ENCODE peak calls at places on chromosomes 2 and 18, in six cellular contexts. U, I, N, H, L and F are unnamed samples.

GRCh38 chr2:135874966-135875365 is 1.3 kb downstream of the MCM6 start:
- DNase-seq in L (no peak), N (no peak), U (no peak), I (no peak), H (no peak), F (no peak)

GRCh38 chr2:218218409-218219185 is 1.6 kb downstream of the ARPC2 start:
- DNase-seq in N (peak; percentile 77), L (no peak), H (no peak), U (no peak), I (no peak), F (no peak)

GRCh38 chr2:60058781-60059180 is 494.7 kb downstream of the BCL11A start:
- DNase-seq in L (no peak), H (no peak), U (no peak), N (peak; percentile 57), I (no peak), F (no peak)

GRCh38 chr2:60297296-60298010 is 256.0 kb downstream of the BCL11A start:
- DNase-seq in N (no peak), H (peak; percentile 37), U (no peak), I (peak; percentile 78), L (no peak), F (peak; percentile 88)

GRCh38 chr18:12862467-12862866 is 21.6 kb downstream of the PTPN2 start:
- DNase-seq in H (peak; percentile 76), I (no peak), U (no peak), L (no peak), N (peak; percentile 37), F (peak; percentile 95)

GRCh38 chr18:2656237-2657042 is 914 bp downstream of the SMCHD1 start:
- DNase-seq in H (peak; percentile 59), N (peak; percentile 55), I (peak; percentile 72), U (peak; percentile 65), L (peak; percentile 52), F (peak; percentile 41)

GRCh38 chr18:34929336-34929780 is 111.9 kb upstream of the MAPRE2 start:
- DNase-seq in I (no peak), N (no peak), H (no peak), U (no peak), L (no peak), F (no peak)

GRCh38 chr18:45540146-45540545 is 75.1 kb upstream of the SLC14A2 start:
- DNase-seq in I (no peak), H (no peak), L (no peak), U (no peak), N (no peak), F (peak; percentile 52)

GRCh38 chr2:129732630-129733026 is 246.8 kb upstream of the RAB6C start:
- DNase-seq in H (no peak), U (no peak), L (no peak), N (no peak), I (no peak), F (no peak)

GRCh38 chr2:240431276-240431662 is 4.2 kb upstream of the GPC1 start:
- DNase-seq in H (no peak), L (no peak), N (no peak), U (no peak), I (no peak), F (peak; percentile 22)

GRCh38 chr2:206396216-206396615 is 47.1 kb upstream of the ADAM23 start:
- DNase-seq in N (no peak), I (no peak), L (no peak), H (no peak), U (no peak), F (no peak)

GRCh38 chr2:205708231-205708631 is 25.9 kb downstream of the NRP2 start:
- DNase-seq in H (no peak), L (no peak), I (no peak), N (no peak), U (no peak), F (no peak)

GRCh38 chr18:13456736-13457271 is 238.2 kb downstream of the LDLRAD4 start:
- DNase-seq in L (no peak), I (no peak), U (no peak), H (no peak), N (no peak), F (peak; percentile 4)

GRCh38 chr2:228102949-228103348 is 78.5 kb downstream of the SPHKAP start:
- DNase-seq in U (no peak), N (no peak), I (no peak), L (no peak), H (no peak), F (no peak)

GRCh38 chr18:50453014-50453680 is 78.3 kb downstream of the SKA1 start:
- DNase-seq in I (no peak), L (no peak), U (no peak), H (no peak), N (no peak), F (no peak)

GRCh38 chr2:31256611-31257382 is 22.8 kb downstream of the EHD3 start:
- DNase-seq in N (peak; percentile 61), U (no peak), H (peak; percentile 34), I (no peak), L (no peak), F (no peak)

GRCh38 chr2:214699236-214699635 is 110.2 kb downstream of the BARD1 start:
- DNase-seq in N (no peak), L (no peak), H (no peak), U (no peak), I (no peak), F (no peak)

GRCh38 chr18:76493213-76494107 is 1.6 kb downstream of the ZNF516 start:
- DNase-seq in N (peak; percentile 34), H (peak; percentile 68), I (peak; percentile 60), U (peak; percentile 69), L (no peak), F (peak; percentile 64)

GRCh38 chr2:43154685-43155084 is 71.7 kb downstream of the ZFP36L2 start:
- DNase-seq in H (no peak), I (peak; percentile 69), N (no peak), U (no peak), L (no peak), F (no peak)
- H3K4me1 ChIP-seq in H (peaks cover 9% of the 10 kb centered on the region), I (peaks cover 29% of the 10 kb centered on the region), N (peaks cover 9% of the 10 kb centered on the region), U (peaks cover 21% of the 10 kb centered on the region), L (peaks cover 29% of the 10 kb centered on the region), F (no peaks in the 10 kb centered on the region)

DNA sequence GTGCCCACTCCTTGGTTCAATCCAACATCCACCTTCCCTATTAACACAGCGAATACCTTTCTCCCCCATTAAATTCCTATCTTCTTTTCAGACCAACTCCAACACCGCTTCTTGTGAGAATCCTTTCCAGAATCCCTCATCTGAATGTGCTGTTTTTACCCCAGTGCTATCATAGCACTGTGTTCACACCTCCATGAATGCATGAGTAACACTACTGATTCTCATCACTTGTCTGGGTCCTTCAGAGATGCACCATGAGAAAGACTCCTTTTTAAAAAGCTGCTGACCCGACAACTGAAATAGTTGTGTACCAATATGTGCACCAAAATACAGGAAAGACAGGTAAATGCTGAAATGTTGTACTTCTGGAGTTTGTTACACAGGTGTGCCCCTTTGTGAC is 18.8 kb downstream of the MGAT4A start:
- DNase-seq in L (no peak), U (no peak), H (no peak), I (no peak), N (no peak), F (no peak)
- H3K4me1 ChIP-seq in L (peaks cover 63% of the 10 kb centered on the region), U (peaks cover 11% of the 10 kb centered on the region), H (no peaks in the 10 kb centered on the region), I (no peaks in the 10 kb centered on the region), N (peaks cover 17% of the 10 kb centered on the region), F (no peaks in the 10 kb centered on the region)

GRCh38 chr2:113889471-113890252 is at the start of gene ACTR3:
- DNase-seq in N (peak; percentile 99), U (peak; percentile 98), I (peak; percentile 99), L (peak; percentile 97), H (peak; percentile 99), F (peak; percentile 98)

GRCh38 chr2:113892004-113892740 is 2.3 kb downstream of the ACTR3 start:
- DNase-seq in N (no peak), U (no peak), I (no peak), L (no peak), H (no peak), F (no peak)

GRCh38 chr2:113891265-113891959 is 1.5 kb downstream of the ACTR3 start:
- DNase-seq in L (no peak), I (no peak), N (no peak), U (no peak), H (no peak), F (no peak)

GRCh38 chr2:113888641-113889470 is 1.0 kb upstream of the ACTR3 start:
- DNase-seq in H (no peak), I (peak; percentile 69), L (no peak), U (no peak), N (no peak), F (no peak)

DNA sequence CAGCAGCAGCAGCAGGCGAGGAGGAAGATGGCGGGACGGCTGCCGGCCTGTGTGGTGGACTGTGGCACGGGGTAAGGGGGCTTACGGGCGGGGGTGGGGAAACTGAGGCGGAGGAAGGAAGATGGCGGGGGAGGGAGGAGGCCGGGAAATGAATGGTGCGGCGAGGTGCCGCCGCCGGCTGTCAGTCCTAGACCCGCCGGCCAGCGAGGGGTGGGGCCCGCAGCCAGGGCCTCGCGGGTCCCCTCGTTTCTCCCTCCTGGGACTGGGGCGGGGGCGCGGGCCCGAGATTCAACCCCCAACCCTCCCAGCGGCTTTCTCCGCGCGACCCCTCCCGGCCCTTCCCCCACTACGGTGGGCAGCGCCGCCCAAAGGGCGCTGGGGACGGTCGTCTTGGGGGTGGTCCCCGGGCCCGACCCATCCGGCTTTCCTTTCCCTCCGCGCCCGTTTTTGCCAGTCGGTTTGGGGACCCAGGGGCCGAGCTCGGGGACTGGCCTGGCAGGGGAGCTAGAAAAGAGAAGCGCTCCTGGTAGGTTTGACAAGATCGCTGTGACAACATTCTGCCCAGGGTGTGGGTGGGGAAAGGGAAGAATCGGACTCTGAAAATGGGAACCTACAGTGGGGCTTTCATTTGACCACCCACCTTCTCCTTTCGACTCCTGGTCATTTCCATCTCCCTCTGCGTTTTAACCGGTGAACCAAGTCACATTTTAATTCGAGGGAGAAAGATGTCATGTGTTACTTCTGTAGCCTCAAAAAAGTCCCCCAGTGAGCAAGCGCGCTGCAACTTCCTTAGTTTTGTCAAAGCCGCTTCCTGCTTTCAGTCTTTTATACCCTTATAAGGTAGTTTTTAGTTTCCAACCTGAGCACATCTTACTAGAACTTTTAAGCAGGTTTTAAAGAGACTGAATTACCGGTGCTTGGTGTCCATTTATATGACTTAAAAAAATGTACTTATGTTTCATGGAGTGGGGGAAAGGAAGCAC is 655 bp downstream of the ACTR3 start:
- DNase-seq in H (peak; percentile 80), I (peak; percentile 85), L (peak; percentile 79), U (peak; percentile 70), N (peak; percentile 80), F (peak; percentile 49)
- H3K4me1 ChIP-seq in H (peaks cover 19% of the 10 kb centered on the region), I (peaks cover 20% of the 10 kb centered on the region), L (peaks cover 53% of the 10 kb centered on the region), U (peaks cover 78% of the 10 kb centered on the region), N (peaks cover 69% of the 10 kb centered on the region), F (peaks cover 4% of the 10 kb centered on the region)

GRCh38 chr2:12059616-12060441 is 313.4 kb downstream of the LPIN1 start:
- DNase-seq in U (no peak), N (no peak), L (no peak), H (no peak), I (no peak), F (no peak)

GRCh38 chr2:12061785-12062184 is 315.4 kb downstream of the LPIN1 start:
- DNase-seq in H (no peak), L (no peak), I (no peak), U (no peak), N (no peak), F (no peak)

GRCh38 chr2:12055219-12055618 is 308.8 kb downstream of the LPIN1 start:
- DNase-seq in U (no peak), H (no peak), I (no peak), N (no peak), L (no peak), F (no peak)

GRCh38 chr2:12061317-12061716 is 314.9 kb downstream of the LPIN1 start:
- DNase-seq in L (no peak), I (no peak), H (no peak), U (no peak), N (no peak), F (no peak)

GRCh38 chr2:12057436-12058166 is 311.2 kb downstream of the LPIN1 start:
- DNase-seq in N (peak; percentile 68), L (no peak), I (peak; percentile 25), U (peak; percentile 36), H (no peak), F (peak; percentile 33)
- H3K4me1 ChIP-seq in N (peaks cover 25% of the 10 kb centered on the region), L (peaks cover 14% of the 10 kb centered on the region), I (no peaks in the 10 kb centered on the region), U (peaks cover 6% of the 10 kb centered on the region), H (peaks cover 8% of the 10 kb centered on the region), F (peaks cover 2% of the 10 kb centered on the region)